ENCODE peak calls at places on chromosome 1, in nine cellular contexts. H is breast epithelium; W is foreskin fibroblast; T is astrocyte of the spinal cord; S is dorsolateral prefrontal cortex; V is HFF-Myc; B is psoas muscle; O is effector memory CD4-positive, alpha-beta T cell; J is PC-9. R is an unnamed sample.

GRCh38 chr1:119674110-119674509 is 26.0 kb upstream of the ZNF697 start:
- DNase-seq in B (no peak), T (no peak), S (no peak), J (peak), W (peak), V (no peak), H (peak), O (no peak), R (peak)

GRCh38 chr1:3522564-3523270 is 68.3 kb downstream of the ARHGEF16 start:
- DNase-seq in H (no peak), V (peak), J (no peak), T (peak), B (no peak), S (no peak), W (peak), O (no peak), R (no peak)

GRCh38 chr1:167676916-167677848 is 44.6 kb upstream of the MPZL1 start:
- DNase-seq in V (no peak), W (no peak), S (no peak), B (no peak), H (no peak), J (no peak), T (no peak), O (no peak), R (no peak)

GRCh38 chr1:180501865-180502360 is 464 bp downstream of the ACBD6 start:
- DNase-seq in J (peak), S (no peak), H (peak), B (no peak), W (no peak), V (no peak), T (no peak), O (no peak), R (no peak)

GRCh38 chr1:9671377-9672140 is 20.0 kb downstream of the PIK3CD start:
- DNase-seq in T (peak), B (no peak), H (no peak), S (no peak), J (peak), W (peak), O (no peak), V (no peak), R (peak)

GRCh38 chr1:35707253-35708178 is 11.2 kb downstream of the C1orf216 start:
- DNase-seq in O (no peak), H (no peak), W (peak), B (peak), J (no peak), V (no peak), S (peak), T (no peak), R (no peak)

GRCh38 chr1:41592451-41593125 is 108.1 kb upstream of the EDN2 start:
- DNase-seq in S (no peak), W (no peak), J (no peak), O (no peak), T (no peak), B (no peak), V (no peak), H (no peak), R (no peak)

GRCh38 chr1:150813028-150813707 is 5.1 kb upstream of the CTSK start:
- DNase-seq in J (peak), S (no peak), T (peak), B (peak), W (peak), V (peak), H (peak), O (no peak), R (peak)

GRCh38 chr1:23421343-23421742 is 3.2 kb downstream of the TCEA3 start:
- DNase-seq in B (no peak), W (no peak), H (no peak), T (no peak), O (no peak), J (no peak), S (no peak), V (no peak), R (no peak)

GRCh38 chr1:23124259-23125026 is 44.2 kb downstream of the LUZP1 start:
- DNase-seq in W (no peak), O (no peak), S (no peak), V (no peak), H (no peak), J (no peak), T (no peak), B (no peak), R (no peak)

GRCh38 chr1:58924016-58924565 is 140.2 kb upstream of the JUN start:
- DNase-seq in T (no peak), W (no peak), S (no peak), J (no peak), V (no peak), O (no peak), B (no peak), H (no peak), R (no peak)

GRCh38 chr1:5720484-5720883 is 271.7 kb downstream of the NPHP4 start:
- DNase-seq in S (no peak), H (no peak), J (no peak), V (no peak), T (no peak), W (no peak), O (no peak), B (no peak), R (no peak)

GRCh38 chr1:59604191-59604590 is 210.6 kb upstream of the HOOK1 start:
- DNase-seq in S (no peak), T (peak), O (no peak), B (no peak), W (peak), H (no peak), J (no peak), V (no peak), R (no peak)

GRCh38 chr1:104953555-104953954 is 1203.9 kb downstream of the AMY1C start:
- DNase-seq in H (no peak), S (no peak), T (no peak), W (no peak), B (no peak), O (no peak), V (no peak), J (no peak), R (no peak)

GRCh38 chr1:220901906-220902305 is 22.7 kb downstream of the HLX start:
- DNase-seq in H (no peak), O (no peak), W (peak), J (no peak), V (no peak), T (no peak), S (no peak), B (no peak), R (no peak)

DNA sequence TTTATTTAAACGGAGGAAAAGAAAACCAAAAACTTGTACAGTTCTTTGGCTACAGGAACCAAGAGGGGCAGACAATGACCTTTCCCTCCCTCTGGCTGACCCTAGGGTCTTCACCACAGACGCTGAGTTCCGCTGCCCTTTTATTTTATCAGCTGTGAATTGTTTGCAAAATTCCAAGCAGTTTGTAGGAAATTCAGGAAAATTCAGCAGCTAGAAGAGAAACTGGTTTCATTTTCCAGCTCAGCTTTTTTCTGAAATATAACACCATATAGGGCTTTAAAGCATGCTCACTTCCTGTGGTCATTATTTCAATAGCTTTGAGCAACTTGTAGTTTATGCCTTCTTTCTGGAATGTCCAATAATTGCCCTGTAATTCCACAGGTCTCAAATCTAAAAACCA is 5.5 kb upstream of the PIK3R3 start:
- DNase-seq in J (no peak), S (no peak), V (no peak), H (no peak), O (no peak), B (no peak), T (peak), W (peak), R (peak)
- H3K4me3 ChIP-seq in J (no peak), S (no peak), V (peak), H (no peak), O (no peak), B (no peak), T (peak), W (peak), R (peak)

GRCh38 chr1:39707506-39707905 is 16.3 kb upstream of the HPCAL4 start:
- DNase-seq in S (no peak), J (no peak), V (no peak), W (no peak), B (no peak), O (no peak), T (no peak), H (no peak), R (no peak)
- H3K4me3 ChIP-seq in S (no peak), J (no peak), V (no peak), W (no peak), B (no peak), O (no peak), T (no peak), H (no peak), R (no peak)

DNA sequence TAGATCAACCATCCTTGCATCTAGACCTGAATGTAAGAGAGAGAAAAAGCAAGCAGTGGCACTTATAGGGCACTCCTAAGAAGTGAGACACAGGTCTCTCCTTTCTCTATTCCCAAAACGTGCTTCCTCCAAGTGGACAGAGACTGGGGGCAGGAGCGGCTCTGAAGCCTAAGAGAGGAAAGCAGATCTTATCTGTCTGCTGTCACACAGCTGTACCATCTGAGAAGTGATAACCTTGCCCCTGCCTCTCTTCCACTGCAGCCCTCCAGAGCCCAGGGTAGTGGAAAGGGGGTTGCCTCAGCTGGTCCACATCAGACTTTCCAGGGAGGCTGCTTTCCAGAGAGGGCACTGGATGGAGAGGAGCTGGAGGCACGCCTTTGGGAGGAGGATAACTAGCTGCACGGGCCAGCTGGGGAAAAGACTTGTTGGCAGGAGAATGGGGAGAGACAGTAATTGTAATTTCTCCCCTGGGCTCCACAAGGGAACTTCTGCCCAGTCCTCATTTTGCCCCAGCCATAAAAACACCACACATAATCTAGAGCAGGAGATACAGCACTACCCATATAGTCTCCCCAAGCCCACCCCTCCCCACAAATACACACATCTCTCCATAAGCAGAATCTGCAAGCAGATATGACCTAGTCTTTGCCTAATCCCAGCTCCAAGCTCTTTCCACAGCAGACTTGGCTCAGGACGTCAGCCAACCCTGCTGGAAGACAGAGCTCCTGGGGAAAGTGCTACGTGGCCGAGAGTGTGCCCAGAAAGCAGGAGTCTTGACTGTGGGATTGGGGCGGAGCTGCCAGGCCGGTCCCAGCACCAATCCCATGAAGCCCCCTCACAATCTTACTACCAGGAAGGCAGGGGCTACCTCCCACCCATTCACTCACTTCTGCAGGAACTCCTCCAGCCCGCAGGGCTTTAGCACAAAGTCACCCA is 31.2 kb downstream of the PIK3C2B start:
- DNase-seq in W (no peak), V (no peak), S (no peak), T (no peak), B (peak), O (no peak), J (peak), H (no peak), R (no peak)
- H3K4me3 ChIP-seq in W (no peak), V (no peak), S (no peak), T (no peak), B (no peak), O (no peak), J (no peak), H (no peak), R (no peak)

DNA sequence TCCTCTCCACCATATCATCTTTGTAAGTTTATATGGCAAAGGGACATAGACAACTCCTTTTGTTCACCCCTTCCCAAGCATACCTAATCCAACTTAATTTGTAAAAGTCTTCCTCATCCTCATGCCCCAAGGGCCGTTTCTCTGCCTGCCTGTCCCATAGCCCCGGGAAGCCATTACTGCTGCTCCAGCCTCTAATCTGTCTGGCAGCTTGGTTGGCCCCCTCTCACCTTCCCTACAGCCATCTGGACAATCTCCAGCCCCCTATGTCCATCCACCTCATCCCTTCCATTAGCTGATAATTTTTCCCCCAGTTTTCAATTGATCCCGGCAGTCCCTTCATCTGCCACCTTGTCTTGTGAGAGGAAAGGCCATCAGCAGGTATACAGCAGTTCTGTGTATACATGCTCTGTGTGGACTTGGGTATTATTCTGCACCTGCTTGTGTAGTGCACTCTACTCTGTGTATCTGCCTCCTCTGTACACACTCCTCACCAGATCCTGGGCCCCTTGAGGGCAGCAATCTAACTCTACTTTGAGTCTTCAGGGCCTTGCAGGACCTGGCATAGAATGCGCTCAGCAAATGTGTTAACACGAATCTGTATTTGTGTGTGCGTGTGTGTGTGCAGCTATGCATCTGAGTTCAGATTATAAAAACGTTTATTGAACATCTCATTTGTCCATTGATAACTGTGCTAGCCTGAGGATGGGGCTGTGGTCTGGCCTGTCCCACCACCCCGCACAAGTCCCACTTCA is 3.7 kb upstream of the MEF2D start:
- DNase-seq in S (no peak), O (no peak), B (no peak), W (peak), T (peak), J (no peak), H (no peak), V (no peak), R (no peak)
- H3K4me3 ChIP-seq in S (peak), O (peak), B (peak), W (peak), T (no peak), J (peak), H (peak), V (no peak), R (no peak)